ENCODE peak calls at places on chromosomes 3 and 15, in four cellular contexts. W is hepatocyte, T is left lung, Y is Panc1. R is an unnamed sample.

GRCh38 chr3:40827942-40828688 is 303.4 kb downstream of the ZNF621 start:
- DNase-seq in W (peak; percentile 10), T (no peak), Y (no peak), R (peak; percentile 87)

GRCh38 chr3:111151438-111151837 is 79.8 kb downstream of the NECTIN3 start:
- DNase-seq in W (peak; percentile 22), T (no peak), Y (no peak), R (no peak)

GRCh38 chr3:9009976-9010545 is 46.8 kb upstream of the RAD18 start:
- DNase-seq in W (no peak), Y (no peak), T (no peak), R (peak; percentile 1)

GRCh38 chr3:178971614-178972013 is 100.0 kb downstream of the ZMAT3 start:
- DNase-seq in Y (no peak), W (peak; percentile 44), T (no peak), R (no peak)

GRCh38 chr3:25396686-25397085 is 31.4 kb upstream of the RARB start:
- DNase-seq in Y (no peak), W (no peak), T (no peak), R (no peak)

GRCh38 chr3:75048650-75049049 is 434.2 kb upstream of the CNTN3 start:
- DNase-seq in Y (no peak), W (no peak), T (no peak), R (no peak)

GRCh38 chr3:42053476-42053875 is 37.7 kb upstream of the TRAK1 start:
- DNase-seq in W (peak; percentile 9), Y (no peak), T (no peak), R (peak; percentile 58)

GRCh38 chr3:151912041-151912440 is 38.6 kb downstream of the SUCNR1 start:
- DNase-seq in T (no peak), W (no peak), Y (no peak), R (no peak)

GRCh38 chr3:166388321-166388720 is 551.1 kb upstream of the BCHE start:
- DNase-seq in W (no peak), Y (no peak), T (no peak), R (no peak)

GRCh38 chr3:165196577-165197561 is 685 bp upstream of the SLITRK3 start:
- DNase-seq in T (peak; percentile 67), W (peak; percentile 31), Y (no peak), R (no peak)

GRCh38 chr3:183430325-183430957 is 2.0 kb upstream of the MCF2L2 start:
- DNase-seq in Y (no peak), W (no peak), T (no peak), R (no peak)

GRCh38 chr3:191627064-191627463 is 166.1 kb downstream of the PYDC2 start:
- DNase-seq in Y (no peak), T (no peak), W (no peak), R (no peak)

GRCh38 chr3:86180696-86181095 is 810.3 kb downstream of the VGLL3 start:
- DNase-seq in T (no peak), Y (no peak), W (peak; percentile 16), R (no peak)

GRCh38 chr15:44298878-44299277 is 10.4 kb downstream of the GOLM2 start:
- DNase-seq in Y (no peak), W (no peak), T (no peak), R (no peak)

GRCh38 chr3:9932535-9932842 is 1.1 kb upstream of the CRELD1 start:
- DNase-seq in T (no peak), Y (no peak), W (no peak), R (no peak)

GRCh38 chr3:32254268-32254667 is 15.8 kb downstream of the CMTM8 start:
- DNase-seq in T (no peak), W (no peak), Y (no peak), R (no peak)
- H3K4me3 ChIP-seq in T (no peak overlapping the region), W (no peak overlapping the region), Y (no peak overlapping the region), R (no peak overlapping the region)

GRCh38 chr15:31814082-31814481 is 216.2 kb upstream of the CHRNA7 start:
- DNase-seq in T (no peak), W (no peak), Y (no peak), R (no peak)
- H3K4me1 ChIP-seq in T (no peaks in the 10 kb centered on the region), W (no peaks in the 10 kb centered on the region), Y (no peaks in the 10 kb centered on the region), R (no peaks in the 10 kb centered on the region)

DNA sequence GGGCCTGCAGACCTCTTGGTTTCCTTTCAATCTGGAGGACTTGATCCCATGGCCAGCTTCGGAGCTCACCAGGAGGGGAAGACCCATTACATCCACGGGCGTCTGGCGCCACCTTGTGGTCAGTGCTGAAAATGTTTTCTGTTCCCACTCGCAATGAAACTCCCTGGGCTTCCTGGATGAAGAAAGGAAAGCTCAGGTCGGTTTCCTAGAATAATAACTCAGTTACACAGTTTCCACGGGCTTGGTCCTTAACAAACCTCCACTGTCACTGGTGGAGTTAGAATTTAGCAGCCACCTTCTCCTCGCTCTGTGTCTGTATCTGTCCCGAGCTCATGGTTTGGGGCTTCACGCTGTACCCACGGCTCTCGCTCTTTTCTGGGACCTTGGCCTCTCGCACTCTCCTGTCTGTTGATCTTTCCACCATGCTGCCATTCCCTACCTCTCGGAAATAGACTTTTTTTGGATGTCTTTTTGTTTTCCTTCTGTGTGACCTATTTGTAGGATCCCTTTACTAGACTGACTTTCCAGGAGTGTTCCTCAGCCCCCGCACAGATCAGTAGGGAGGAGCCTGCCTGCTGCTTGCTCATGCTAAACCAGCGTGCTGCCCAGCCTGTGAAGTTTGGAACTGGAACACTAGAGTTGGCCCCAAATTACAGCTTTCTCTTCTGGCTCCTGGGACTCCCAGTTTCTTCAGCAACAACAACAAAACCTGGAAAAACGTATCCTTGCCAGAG is 56.3 kb downstream of the IL20RB start:
- DNase-seq in T (peak; percentile 93), W (peak; percentile 93), Y (peak; percentile 83), R (peak; percentile 95)
- H3K4me3 ChIP-seq in T (peak overlapping the region; percentile 23), W (peak overlapping the region; percentile 9), Y (peak overlapping the region; percentile 40), R (peak overlapping the region; percentile 34)

DNA sequence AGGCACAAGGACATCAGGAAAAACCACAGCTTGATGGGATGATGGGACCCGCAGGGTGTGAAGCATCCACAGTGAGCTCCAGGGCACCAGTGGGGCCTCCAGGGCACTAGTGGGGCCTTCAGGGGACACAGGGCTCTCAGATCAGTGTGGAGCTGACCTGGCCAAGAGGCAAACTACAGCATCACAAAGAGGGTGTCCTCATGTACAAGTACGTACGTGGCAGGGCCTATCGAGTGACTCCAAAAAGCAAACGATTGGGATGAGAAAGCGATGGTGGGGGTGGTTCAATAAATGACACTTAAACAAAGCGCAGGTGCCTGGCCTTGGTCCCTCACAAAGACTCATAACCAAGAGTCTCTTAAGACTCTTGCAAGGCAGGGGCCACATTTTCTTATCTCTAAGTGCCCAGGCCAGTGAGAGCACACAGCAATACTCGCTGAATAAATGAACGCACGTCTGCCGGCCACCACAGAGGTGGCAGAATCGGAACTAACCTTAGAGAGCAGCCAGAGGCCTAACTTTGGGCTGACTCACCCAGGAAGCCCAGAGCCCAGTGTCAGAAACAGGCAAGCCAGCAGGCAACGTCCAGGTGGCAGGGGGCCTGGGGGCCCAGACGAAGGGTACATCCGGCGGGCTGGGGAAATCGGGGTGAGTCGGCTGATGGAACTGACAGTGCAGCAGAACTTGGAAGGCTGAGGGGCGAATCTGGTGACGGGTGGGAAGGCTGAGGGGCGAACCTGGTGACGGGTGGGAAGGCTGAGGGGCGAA is 8.7 kb downstream of the PCSK6 start:
- DNase-seq in Y (no peak), W (no peak), T (no peak), R (no peak)
- H3K4me1 ChIP-seq in Y (no peaks in the 10 kb centered on the region), W (peaks cover 27% of the 10 kb centered on the region), T (no peaks in the 10 kb centered on the region), R (no peaks in the 10 kb centered on the region)

DNA sequence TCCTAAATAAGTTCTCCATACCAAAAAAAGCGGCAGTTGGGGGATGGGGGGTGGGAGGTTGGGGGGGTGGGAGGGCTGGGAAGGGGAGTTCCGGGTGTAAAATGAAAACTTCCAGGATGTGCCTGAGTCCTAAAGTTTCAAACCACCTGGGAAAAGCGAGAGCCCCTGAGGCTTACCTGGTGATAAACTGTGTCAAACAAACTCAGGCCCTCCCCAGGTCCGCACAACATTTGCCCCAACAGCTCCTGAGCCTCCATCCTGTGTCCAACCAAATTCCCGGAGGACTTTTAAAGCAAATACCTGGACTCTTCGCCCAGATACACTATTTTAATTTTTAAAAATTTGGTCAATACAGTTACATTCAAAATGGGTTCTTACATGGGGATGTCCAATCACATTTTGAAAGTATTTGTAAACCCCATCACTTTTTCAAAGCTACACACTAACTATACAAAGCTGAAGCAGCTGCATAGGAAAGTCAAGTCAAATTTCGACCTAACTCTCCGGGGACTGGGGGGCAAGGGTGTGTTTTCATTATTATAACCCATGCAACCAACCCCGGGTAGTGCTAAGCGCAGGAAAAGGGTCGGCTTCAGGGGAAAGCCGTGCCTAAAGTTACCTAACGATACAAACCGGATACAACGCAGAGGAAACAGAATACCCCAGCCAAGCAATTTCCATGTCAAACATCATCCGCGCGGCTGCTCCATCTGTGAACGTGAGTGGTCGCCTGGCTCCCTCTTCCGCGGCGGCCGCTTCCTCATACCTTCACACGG is 680 bp upstream of the FOXB1 start:
- DNase-seq in W (no peak), T (no peak), Y (no peak), R (no peak)
- H3K4me3 ChIP-seq in W (no peak overlapping the region), T (no peak overlapping the region), Y (peak overlapping the region; percentile 51), R (peak overlapping the region; percentile 42)

GRCh38 chr3:193882091-193882490 is 253.9 kb upstream of the HES1 start:
- DNase-seq in W (no peak), Y (no peak), T (no peak), R (no peak)

GRCh38 chr3:193884011-193884410 is 251.9 kb upstream of the HES1 start:
- DNase-seq in T (no peak), Y (no peak), W (no peak), R (no peak)

GRCh38 chr3:193885832-193886231 is 250.1 kb upstream of the HES1 start:
- DNase-seq in W (peak; percentile 56), Y (no peak), T (peak; percentile 79), R (no peak)

GRCh38 chr3:193884652-193885051 is 251.3 kb upstream of the HES1 start:
- DNase-seq in Y (no peak), W (no peak), T (no peak), R (no peak)

DNA sequence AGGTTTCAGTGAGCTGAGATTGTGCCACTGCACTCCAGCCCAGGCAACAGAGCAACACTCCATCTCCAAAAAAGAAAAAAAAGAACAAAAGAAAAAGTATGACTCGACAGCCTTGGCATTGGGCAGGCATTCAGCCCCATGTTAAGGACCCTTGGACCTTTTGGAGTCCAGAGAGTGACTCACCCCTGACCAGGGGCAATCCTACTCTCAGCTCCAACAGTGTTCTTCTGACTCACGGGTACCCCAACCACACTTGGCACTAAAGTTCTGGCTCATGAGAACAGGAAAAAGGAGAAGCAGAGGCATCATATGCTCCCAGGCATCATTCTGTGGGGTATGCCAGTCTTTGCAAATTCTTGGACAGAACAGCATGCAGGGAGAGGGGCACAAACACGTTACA is 252.4 kb upstream of the HES1 start:
- DNase-seq in T (no peak), Y (no peak), W (no peak), R (no peak)
- H3K4me1 ChIP-seq in T (no peaks in the 10 kb centered on the region), Y (no peaks in the 10 kb centered on the region), W (peaks cover 13% of the 10 kb centered on the region), R (no peaks in the 10 kb centered on the region)

GRCh38 chr3:129068291-129068886 is 7.8 kb downstream of the GP9 start:
- DNase-seq in T (peak; percentile 84), W (no peak), Y (no peak), R (no peak)
- H3K4me3 ChIP-seq in T (peak overlapping the region; percentile 27), W (no peak overlapping the region), Y (no peak overlapping the region), R (peak overlapping the region; percentile 20)